ENCODE peak calls at places on chromosomes 12 and 14, in eight cellular contexts. U is lung; F is D341Med; B is stimulated activated CD8-positive, alpha-beta memory T cell treated with anti-CD3 and anti-CD28 coated beads, Interleukin-15, amount 100 ng/mL, for 48 hours; S is stimulated activated CD4-positive, alpha-beta T cell treated with anti-CD3 and anti-CD28 coated beads, Interleukin-15, amount 100 ng/mL, for 1 hour; M is RPMI7951; J is activated T-cell treated with anti-CD3 and anti-CD28 coated beads, Interleukin-2, amount 50 U/mL, for 72 hours; P is T-cell. C is an unnamed sample.

GRCh38 chr12:121366063-121366459 is 13.8 kb upstream of the ANAPC5 start:
- DNase-seq in U (no peak), F (no peak), B (no peak), S (no peak), M (peak), J (no peak), P (no peak), C (no peak)

GRCh38 chr12:109612975-109613502 is 39.4 kb downstream of the MVK start:
- DNase-seq in U (no peak), F (no peak), B (no peak), S (no peak), M (peak), J (no peak), P (no peak), C (no peak)

GRCh38 chr14:64943981-64944520 is 1.5 kb upstream of the GPX2 start:
- DNase-seq in U (no peak), F (no peak), B (no peak), S (no peak), M (no peak), J (no peak), P (no peak), C (peak)

GRCh38 chr12:89490922-89491321 is 33.7 kb downstream of the GALNT4 start:
- DNase-seq in U (no peak), F (no peak), B (no peak), S (no peak), M (no peak), J (no peak), P (no peak), C (no peak)

GRCh38 chr12:54018608-54018984 is 9.6 kb upstream of the HOXC6 start:
- DNase-seq in U (no peak), F (no peak), B (no peak), S (no peak), M (peak), J (no peak), P (no peak), C (no peak)

GRCh38 chr12:39341179-39341578 is 101.7 kb downstream of the KIF21A start:
- DNase-seq in U (no peak), F (no peak), B (no peak), S (no peak), M (no peak), J (no peak), P (no peak), C (no peak)

GRCh38 chr14:67837011-67837624 is 17.5 kb downstream of the RAD51B start:
- DNase-seq in U (peak), F (no peak), B (no peak), S (no peak), M (peak), J (peak), P (peak), C (no peak)

GRCh38 chr12:88142610-88142991 is 494 bp downstream of the TMTC3 start:
- DNase-seq in U (peak), F (peak), B (no peak), S (no peak), M (no peak), J (peak), P (peak), C (no peak)

GRCh38 chr12:118061011-118061875 is at the start of gene WSB2:
- DNase-seq in U (peak), F (peak), B (peak), S (peak), M (peak), J (peak), P (peak), C (peak)

GRCh38 chr14:52349731-52350130 is 35.6 kb downstream of the PTGER2 start:
- DNase-seq in U (no peak), F (no peak), B (peak), S (no peak), M (peak), J (peak), P (no peak), C (no peak)

GRCh38 chr12:72491399-72491798 is 219.2 kb downstream of the TRHDE start:
- DNase-seq in U (no peak), F (no peak), B (no peak), S (no peak), M (no peak), J (no peak), P (no peak), C (no peak)

GRCh38 chr12:24751181-24751580 is 197.7 kb downstream of the BCAT1 start:
- DNase-seq in U (no peak), F (no peak), B (no peak), S (no peak), M (no peak), J (no peak), P (no peak), C (no peak)

GRCh38 chr14:35963209-35963608 is 137.1 kb downstream of the BRMS1L start:
- DNase-seq in U (no peak), F (peak), B (no peak), S (no peak), M (no peak), J (no peak), P (no peak), C (no peak)

GRCh38 chr12:1277905-1278304 is 286.9 kb downstream of the ERC1 start:
- DNase-seq in U (no peak), F (no peak), B (no peak), S (no peak), M (no peak), J (peak), P (peak), C (no peak)

GRCh38 chr12:45299132-45299692 is 83.3 kb downstream of the ANO6 start:
- DNase-seq in U (no peak), F (no peak), B (no peak), S (no peak), M (peak), J (no peak), P (no peak), C (no peak)

GRCh38 chr12:29207120-29207519 is 58.0 kb downstream of the FAR2 start:
- DNase-seq in U (no peak), F (no peak), B (no peak), S (no peak), M (no peak), J (no peak), P (no peak), C (no peak)

GRCh38 chr12:102063066-102063465 is 1.3 kb upstream of the WASHC3 start:
- DNase-seq in U (no peak), F (no peak), B (no peak), S (no peak), M (peak), J (no peak), P (no peak), C (no peak)

GRCh38 chr12:104473374-104473983 is 16.7 kb downstream of the CHST11 start:
- DNase-seq in U (no peak), F (no peak), B (no peak), S (no peak), M (no peak), J (no peak), P (no peak), C (no peak)

GRCh38 chr12:95072900-95073697 is at the start of gene NR2C1:
- DNase-seq in U (peak), F (peak), B (peak), S (peak), M (peak), J (peak), P (peak), C (peak)

GRCh38 chr12:3220382-3221321 is 143.5 kb downstream of the TSPAN9 start:
- DNase-seq in U (no peak), F (no peak), B (no peak), S (no peak), M (no peak), J (no peak), P (no peak), C (no peak)

GRCh38 chr12:108647199-108647935 is 13.7 kb upstream of the SELPLG start:
- DNase-seq in U (no peak), F (peak), B (no peak), S (no peak), M (no peak), J (no peak), P (no peak), C (no peak)

GRCh38 chr12:90010089-90010488 is 301.5 kb upstream of the ATP2B1 start:
- DNase-seq in U (no peak), F (no peak), B (no peak), S (no peak), M (peak), J (peak), P (no peak), C (no peak)

GRCh38 chr14:103856105-103856504 is 8.7 kb upstream of the PPP1R13B start:
- DNase-seq in U (no peak), F (peak), B (no peak), S (no peak), M (no peak), J (no peak), P (no peak), C (no peak)

GRCh38 chr12:49587174-49587908 is 18.1 kb downstream of the FAM186B start:
- DNase-seq in U (no peak), F (no peak), B (no peak), S (no peak), M (no peak), J (no peak), P (no peak), C (no peak)

GRCh38 chr12:62711626-62712305 is 223.2 kb downstream of the PPM1H start:
- DNase-seq in U (no peak), F (no peak), B (no peak), S (no peak), M (no peak), J (no peak), P (no peak), C (no peak)

GRCh38 chr12:24087294-24087693 is 137.8 kb upstream of the SOX5 start:
- DNase-seq in U (no peak), F (no peak), B (no peak), S (no peak), M (no peak), J (no peak), P (no peak), C (no peak)

GRCh38 chr12:39145175-39145999 is 240.0 kb upstream of the CPNE8 start:
- DNase-seq in U (no peak), F (peak), B (peak), S (no peak), M (no peak), J (peak), P (no peak), C (no peak)

GRCh38 chr14:100622234-100622633 is 35.0 kb upstream of the BEGAIN start:
- DNase-seq in U (no peak), F (no peak), B (no peak), S (no peak), M (no peak), J (no peak), P (no peak), C (no peak)